ENCODE peak calls at places on chromosomes 1 and 21, in eight cellular contexts. One of them, this sample, is unnamed.

GRCh38 chr1:28044399-28044798 is 44.0 kb downstream of the EYA3 start:
- DNase-seq in IMR-90: no peak
- DNase-seq in fibroblast of the aortic adventitia: no peak
- DNase-seq in foreskin fibroblast: no peak
- DNase-seq in transverse colon: no peak
- DNase-seq in adipocyte: no peak
- DNase-seq in A549: no peak
- DNase-seq in HAP-1: no peak
- DNase-seq in this sample: no peak

GRCh38 chr1:2318294-2319278 is 72.8 kb downstream of the MORN1 start:
- DNase-seq in IMR-90: no peak
- DNase-seq in fibroblast of the aortic adventitia: no peak
- DNase-seq in foreskin fibroblast: no peak
- DNase-seq in transverse colon: no peak
- DNase-seq in adipocyte: no peak
- DNase-seq in A549: no peak
- DNase-seq in HAP-1: no peak
- DNase-seq in this sample: no peak

GRCh38 chr21:35908311-35909078 is 151.8 kb downstream of the SETD4 start:
- DNase-seq in IMR-90: no peak
- DNase-seq in fibroblast of the aortic adventitia: no peak
- DNase-seq in foreskin fibroblast: no peak
- DNase-seq in transverse colon: no peak
- DNase-seq in adipocyte: no peak
- DNase-seq in A549: no peak
- DNase-seq in HAP-1: no peak
- DNase-seq in this sample: no peak

GRCh38 chr1:35369922-35370671 is 101.6 kb downstream of the ZMYM4 start:
- DNase-seq in IMR-90: peak
- DNase-seq in fibroblast of the aortic adventitia: peak
- DNase-seq in foreskin fibroblast: peak
- DNase-seq in transverse colon: peak
- DNase-seq in adipocyte: peak
- DNase-seq in A549: no peak
- DNase-seq in HAP-1: no peak
- DNase-seq in this sample: peak

GRCh38 chr1:19734056-19734455 is 65.7 kb downstream of the TMCO4 start:
- DNase-seq in IMR-90: no peak
- DNase-seq in fibroblast of the aortic adventitia: peak
- DNase-seq in foreskin fibroblast: no peak
- DNase-seq in transverse colon: no peak
- DNase-seq in adipocyte: no peak
- DNase-seq in A549: no peak
- DNase-seq in HAP-1: no peak
- DNase-seq in this sample: no peak

GRCh38 chr1:177744906-177745305 is 225.0 kb downstream of the SEC16B start:
- DNase-seq in IMR-90: no peak
- DNase-seq in fibroblast of the aortic adventitia: no peak
- DNase-seq in foreskin fibroblast: no peak
- DNase-seq in transverse colon: no peak
- DNase-seq in adipocyte: no peak
- DNase-seq in A549: no peak
- DNase-seq in HAP-1: no peak
- DNase-seq in this sample: no peak

GRCh38 chr1:203069028-203069804 is 16.6 kb downstream of the MYOG start:
- DNase-seq in IMR-90: no peak
- DNase-seq in fibroblast of the aortic adventitia: peak
- DNase-seq in foreskin fibroblast: no peak
- DNase-seq in transverse colon: no peak
- DNase-seq in adipocyte: peak
- DNase-seq in A549: no peak
- DNase-seq in HAP-1: no peak
- DNase-seq in this sample: no peak

GRCh38 chr1:53375440-53375839 is 47.6 kb upstream of the LRP8 start:
- DNase-seq in IMR-90: no peak
- DNase-seq in fibroblast of the aortic adventitia: no peak
- DNase-seq in foreskin fibroblast: no peak
- DNase-seq in transverse colon: no peak
- DNase-seq in adipocyte: no peak
- DNase-seq in A549: no peak
- DNase-seq in HAP-1: no peak
- DNase-seq in this sample: no peak

GRCh38 chr1:7093297-7093696 is 308.0 kb downstream of the CAMTA1 start:
- DNase-seq in IMR-90: no peak
- DNase-seq in fibroblast of the aortic adventitia: no peak
- DNase-seq in foreskin fibroblast: no peak
- DNase-seq in transverse colon: no peak
- DNase-seq in adipocyte: no peak
- DNase-seq in A549: no peak
- DNase-seq in HAP-1: no peak
- DNase-seq in this sample: no peak

GRCh38 chr21:45109831-45110492 is 35.6 kb downstream of the ADARB1 start:
- DNase-seq in IMR-90: no peak
- DNase-seq in fibroblast of the aortic adventitia: no peak
- DNase-seq in foreskin fibroblast: no peak
- DNase-seq in transverse colon: peak
- DNase-seq in adipocyte: no peak
- DNase-seq in A549: no peak
- DNase-seq in HAP-1: no peak
- DNase-seq in this sample: peak

GRCh38 chr1:32773018-32773763 is 44.0 kb downstream of the YARS1 start:
- DNase-seq in IMR-90: peak
- DNase-seq in fibroblast of the aortic adventitia: peak
- DNase-seq in foreskin fibroblast: peak
- DNase-seq in transverse colon: peak
- DNase-seq in adipocyte: peak
- DNase-seq in A549: peak
- DNase-seq in HAP-1: peak
- DNase-seq in this sample: peak

GRCh38 chr21:42037943-42038342 is 27.8 kb upstream of the ZBTB21 start:
- DNase-seq in IMR-90: no peak
- DNase-seq in fibroblast of the aortic adventitia: no peak
- DNase-seq in foreskin fibroblast: no peak
- DNase-seq in transverse colon: peak
- DNase-seq in adipocyte: no peak
- DNase-seq in A549: no peak
- DNase-seq in HAP-1: no peak
- DNase-seq in this sample: no peak

GRCh38 chr1:221419513-221420088 is 322.3 kb downstream of the DUSP10 start:
- DNase-seq in IMR-90: peak
- DNase-seq in fibroblast of the aortic adventitia: peak
- DNase-seq in foreskin fibroblast: peak
- DNase-seq in transverse colon: no peak
- DNase-seq in adipocyte: peak
- DNase-seq in A549: no peak
- DNase-seq in HAP-1: no peak
- DNase-seq in this sample: no peak

GRCh38 chr1:159815926-159816325 is 10.7 kb upstream of the SLAMF8 start:
- DNase-seq in IMR-90: no peak
- DNase-seq in fibroblast of the aortic adventitia: no peak
- DNase-seq in foreskin fibroblast: no peak
- DNase-seq in transverse colon: no peak
- DNase-seq in adipocyte: no peak
- DNase-seq in A549: no peak
- DNase-seq in HAP-1: no peak
- DNase-seq in this sample: no peak

GRCh38 chr1:24932284-24932683 is 2.2 kb upstream of the RUNX3 start:
- DNase-seq in IMR-90: no peak
- DNase-seq in fibroblast of the aortic adventitia: no peak
- DNase-seq in foreskin fibroblast: no peak
- DNase-seq in transverse colon: peak
- DNase-seq in adipocyte: peak
- DNase-seq in A549: peak
- DNase-seq in HAP-1: peak
- DNase-seq in this sample: peak

GRCh38 chr21:45747233-45747766 is 103.8 kb downstream of the PCBP3 start:
- DNase-seq in IMR-90: no peak
- DNase-seq in fibroblast of the aortic adventitia: no peak
- DNase-seq in foreskin fibroblast: no peak
- DNase-seq in transverse colon: no peak
- DNase-seq in adipocyte: no peak
- DNase-seq in A549: no peak
- DNase-seq in HAP-1: no peak
- DNase-seq in this sample: no peak

GRCh38 chr1:51299185-51299584 is 31.2 kb downstream of the TTC39A start:
- DNase-seq in IMR-90: no peak
- DNase-seq in fibroblast of the aortic adventitia: no peak
- DNase-seq in foreskin fibroblast: no peak
- DNase-seq in transverse colon: no peak
- DNase-seq in adipocyte: no peak
- DNase-seq in A549: no peak
- DNase-seq in HAP-1: no peak
- DNase-seq in this sample: no peak

GRCh38 chr1:94792473-94792875 is 27.7 kb upstream of the SLC44A3 start:
- DNase-seq in IMR-90: peak
- DNase-seq in fibroblast of the aortic adventitia: no peak
- DNase-seq in foreskin fibroblast: peak
- DNase-seq in transverse colon: peak
- DNase-seq in adipocyte: peak
- DNase-seq in A549: no peak
- DNase-seq in HAP-1: peak
- DNase-seq in this sample: peak

GRCh38 chr1:14334336-14335176 is 263.9 kb upstream of the KAZN start:
- DNase-seq in IMR-90: no peak
- DNase-seq in fibroblast of the aortic adventitia: peak
- DNase-seq in foreskin fibroblast: no peak
- DNase-seq in transverse colon: no peak
- DNase-seq in adipocyte: no peak
- DNase-seq in A549: no peak
- DNase-seq in HAP-1: no peak
- DNase-seq in this sample: peak

GRCh38 chr1:30824736-30825429 is 67.3 kb upstream of the LAPTM5 start:
- DNase-seq in IMR-90: no peak
- DNase-seq in fibroblast of the aortic adventitia: no peak
- DNase-seq in foreskin fibroblast: no peak
- DNase-seq in transverse colon: no peak
- DNase-seq in adipocyte: no peak
- DNase-seq in A549: no peak
- DNase-seq in HAP-1: no peak
- DNase-seq in this sample: no peak
- H3K4me3 ChIP-seq in IMR-90: peak
- H3K4me3 ChIP-seq in fibroblast of the aortic adventitia: peak
- H3K4me3 ChIP-seq in foreskin fibroblast: peak
- H3K4me3 ChIP-seq in transverse colon: peak
- H3K4me3 ChIP-seq in adipocyte: peak
- H3K4me3 ChIP-seq in A549: peak
- H3K4me3 ChIP-seq in HAP-1: peak
- H3K4me3 ChIP-seq in this sample: no peak

GRCh38 chr21:39538453-39539042 is 74.2 kb upstream of the B3GALT5 start:
- DNase-seq in IMR-90: no peak
- DNase-seq in fibroblast of the aortic adventitia: no peak
- DNase-seq in foreskin fibroblast: no peak
- DNase-seq in transverse colon: no peak
- DNase-seq in adipocyte: no peak
- DNase-seq in A549: no peak
- DNase-seq in HAP-1: no peak
- DNase-seq in this sample: no peak
- H3K4me3 ChIP-seq in IMR-90: no peak
- H3K4me3 ChIP-seq in fibroblast of the aortic adventitia: no peak
- H3K4me3 ChIP-seq in foreskin fibroblast: no peak
- H3K4me3 ChIP-seq in transverse colon: no peak
- H3K4me3 ChIP-seq in adipocyte: no peak
- H3K4me3 ChIP-seq in A549: no peak
- H3K4me3 ChIP-seq in HAP-1: no peak
- H3K4me3 ChIP-seq in this sample: no peak

GRCh38 chr1:61087574-61087973 is 5.2 kb downstream of the NFIA start:
- DNase-seq in IMR-90: no peak
- DNase-seq in fibroblast of the aortic adventitia: peak
- DNase-seq in foreskin fibroblast: no peak
- DNase-seq in transverse colon: no peak
- DNase-seq in adipocyte: no peak
- DNase-seq in A549: no peak
- DNase-seq in HAP-1: no peak
- DNase-seq in this sample: no peak

GRCh38 chr1:61083799-61084385 is 1.5 kb downstream of the NFIA start:
- DNase-seq in IMR-90: no peak
- DNase-seq in fibroblast of the aortic adventitia: peak
- DNase-seq in foreskin fibroblast: no peak
- DNase-seq in transverse colon: no peak
- DNase-seq in adipocyte: no peak
- DNase-seq in A549: no peak
- DNase-seq in HAP-1: no peak
- DNase-seq in this sample: no peak

GRCh38 chr1:61086245-61086644 is 3.9 kb downstream of the NFIA start:
- DNase-seq in IMR-90: no peak
- DNase-seq in fibroblast of the aortic adventitia: peak
- DNase-seq in foreskin fibroblast: no peak
- DNase-seq in transverse colon: no peak
- DNase-seq in adipocyte: no peak
- DNase-seq in A549: no peak
- DNase-seq in HAP-1: no peak
- DNase-seq in this sample: no peak

GRCh38 chr1:61084560-61084991 is 2.2 kb downstream of the NFIA start:
- DNase-seq in IMR-90: no peak
- DNase-seq in fibroblast of the aortic adventitia: peak
- DNase-seq in foreskin fibroblast: no peak
- DNase-seq in transverse colon: no peak
- DNase-seq in adipocyte: no peak
- DNase-seq in A549: no peak
- DNase-seq in HAP-1: no peak
- DNase-seq in this sample: no peak

GRCh38 chr1:61085191-61086086 is 3.1 kb downstream of the NFIA start:
- DNase-seq in IMR-90: no peak
- DNase-seq in fibroblast of the aortic adventitia: peak
- DNase-seq in foreskin fibroblast: no peak
- DNase-seq in transverse colon: no peak
- DNase-seq in adipocyte: no peak
- DNase-seq in A549: no peak
- DNase-seq in HAP-1: no peak
- DNase-seq in this sample: no peak
- H3K4me3 ChIP-seq in IMR-90: no peak
- H3K4me3 ChIP-seq in fibroblast of the aortic adventitia: peak
- H3K4me3 ChIP-seq in foreskin fibroblast: no peak
- H3K4me3 ChIP-seq in transverse colon: peak
- H3K4me3 ChIP-seq in adipocyte: peak
- H3K4me3 ChIP-seq in A549: peak
- H3K4me3 ChIP-seq in HAP-1: no peak
- H3K4me3 ChIP-seq in this sample: no peak

GRCh38 chr1:171335964-171336363 is 22.0 kb downstream of the FMO4 start:
- DNase-seq in IMR-90: no peak
- DNase-seq in fibroblast of the aortic adventitia: no peak
- DNase-seq in foreskin fibroblast: no peak
- DNase-seq in transverse colon: no peak
- DNase-seq in adipocyte: no peak
- DNase-seq in A549: no peak
- DNase-seq in HAP-1: no peak
- DNase-seq in this sample: no peak

GRCh38 chr1:171329251-171329650 is 15.3 kb downstream of the FMO4 start:
- DNase-seq in IMR-90: no peak
- DNase-seq in fibroblast of the aortic adventitia: no peak
- DNase-seq in foreskin fibroblast: no peak
- DNase-seq in transverse colon: no peak
- DNase-seq in adipocyte: no peak
- DNase-seq in A549: no peak
- DNase-seq in HAP-1: no peak
- DNase-seq in this sample: no peak

DNA sequence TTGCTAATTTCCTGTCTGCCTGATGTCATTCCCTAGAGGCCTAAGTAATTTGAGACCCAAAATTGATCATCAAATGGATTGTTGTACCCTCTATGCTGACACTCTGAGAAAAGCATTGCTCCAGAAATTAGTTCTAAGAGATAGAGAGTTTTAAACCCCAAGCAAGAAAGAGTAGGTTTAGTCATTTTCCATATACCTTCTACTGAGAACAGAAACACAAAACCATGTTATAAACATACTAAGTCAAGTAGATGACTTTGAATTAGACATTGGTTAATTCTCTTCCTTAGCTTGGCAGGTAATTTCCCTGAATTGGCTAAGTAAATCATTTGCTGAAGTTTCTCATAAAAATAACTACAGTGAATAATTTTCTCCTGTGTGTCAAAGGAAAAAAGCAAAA is 20.0 kb downstream of the FMO4 start:
- DNase-seq in IMR-90: no peak
- DNase-seq in fibroblast of the aortic adventitia: no peak
- DNase-seq in foreskin fibroblast: no peak
- DNase-seq in transverse colon: no peak
- DNase-seq in adipocyte: no peak
- DNase-seq in A549: no peak
- DNase-seq in HAP-1: no peak
- DNase-seq in this sample: no peak
- H3K4me3 ChIP-seq in IMR-90: no peak
- H3K4me3 ChIP-seq in fibroblast of the aortic adventitia: no peak
- H3K4me3 ChIP-seq in foreskin fibroblast: no peak
- H3K4me3 ChIP-seq in transverse colon: no peak
- H3K4me3 ChIP-seq in adipocyte: no peak
- H3K4me3 ChIP-seq in A549: no peak
- H3K4me3 ChIP-seq in HAP-1: no peak
- H3K4me3 ChIP-seq in this sample: no peak